ENCODE peak calls at places on chromosomes 13 and 19, in nine cellular contexts. L is stimulated activated CD4-positive, alpha-beta T cell treated with anti-CD3 and anti-CD28 coated beads, Interleukin-2, amount 100 ng/mL, for 48 hours; A is dermis blood vessel endothelial cell; T is HEK293T; G is left colon; M is DND-41; N is activated CD4-positive, alpha-beta T cell treated with anti-CD3 and anti-CD28 coated beads, Interleukin-2, amount 50 U/mL, for 1 hour; Y is left ventricle myocardium inferior; R is posterior cingulate gyrus. S is an unnamed sample.

GRCh38 chr13:21040120-21040834 is 21.1 kb downstream of the LATS2 start:
- DNase-seq in A (no peak), N (no peak), Y (no peak), T (no peak), L (no peak), R (no peak), M (no peak), G (no peak), S (no peak)

GRCh38 chr19:2974342-2974932 is 2.9 kb upstream of the TLE6 start:
- DNase-seq in T (no peak), G (no peak), Y (peak; percentile 50), N (no peak), A (peak; percentile 21), M (peak; percentile 37), L (no peak), R (no peak), S (no peak)

GRCh38 chr13:111629933-111630332 is 309.5 kb downstream of the TEX29 start:
- DNase-seq in L (no peak), M (no peak), T (no peak), A (no peak), R (peak; percentile 88), G (no peak), N (no peak), Y (no peak), S (no peak)

GRCh38 chr19:32809254-32809653 is 60.3 kb downstream of the SLC7A9 start:
- DNase-seq in A (no peak), N (no peak), Y (no peak), R (no peak), T (no peak), M (no peak), L (no peak), G (no peak), S (no peak)

GRCh38 chr19:45895519-45895972 is 6.9 kb downstream of the MYPOP start:
- DNase-seq in Y (no peak), L (no peak), T (no peak), A (no peak), M (no peak), N (no peak), R (no peak), G (no peak), S (no peak)

GRCh38 chr19:43527860-43528622 is 1.0 kb upstream of the ETHE1 start:
- DNase-seq in A (no peak), M (no peak), G (peak; percentile 51), T (no peak), L (no peak), R (no peak), N (no peak), Y (no peak), S (no peak)

GRCh38 chr19:15225797-15226196 is 6.5 kb downstream of the EPHX3 start:
- DNase-seq in A (no peak), L (no peak), Y (no peak), T (no peak), G (no peak), R (no peak), N (no peak), M (no peak), S (no peak)

GRCh38 chr19:5696196-5697021 is 6.3 kb downstream of the RPL36 start:
- DNase-seq in Y (no peak), N (no peak), T (no peak), R (peak; percentile 59), L (no peak), A (no peak), M (no peak), G (no peak), S (peak; percentile 74)

GRCh38 chr13:112443191-112444000 is 67.2 kb downstream of the SPACA7 start:
- DNase-seq in Y (no peak), M (no peak), L (no peak), N (no peak), A (peak; percentile 33), R (peak; percentile 75), G (peak; percentile 28), T (peak; percentile 21), S (peak; percentile 57)

GRCh38 chr13:110593430-110594130 is 21.8 kb upstream of the NAXD start:
- DNase-seq in Y (no peak), N (no peak), T (peak; percentile 44), G (no peak), R (no peak), M (peak; percentile 20), A (peak; percentile 78), L (no peak), S (no peak)

GRCh38 chr13:39603424-39603947 is 493 bp upstream of the LHFPL6 start:
- DNase-seq in T (no peak), N (no peak), G (peak; percentile 10), Y (no peak), R (no peak), M (no peak), A (peak; percentile 27), L (no peak), S (no peak)

GRCh38 chr13:72290962-72291681 is 424.1 kb upstream of the DACH1 start:
- DNase-seq in Y (no peak), T (no peak), L (no peak), M (no peak), N (no peak), G (no peak), A (no peak), R (no peak), S (no peak)

GRCh38 chr19:44050740-44051653 is 839 bp upstream of the ZNF223 start:
- DNase-seq in N (peak; percentile 10), T (no peak), R (peak; percentile 79), M (no peak), L (no peak), Y (no peak), G (peak; percentile 49), A (peak; percentile 24), S (no peak)

GRCh38 chr19:45376045-45376724 is 5.8 kb upstream of the ERCC2 start:
- DNase-seq in Y (no peak), N (no peak), T (no peak), L (no peak), G (no peak), M (no peak), A (peak; percentile 96), R (no peak), S (no peak)

GRCh38 chr13:52348081-52348480 is 57.9 kb downstream of the THSD1 start:
- DNase-seq in Y (no peak), T (no peak), A (peak; percentile 73), M (no peak), G (no peak), L (no peak), N (no peak), R (no peak), S (no peak)

GRCh38 chr19:33298146-33298911 is 4.0 kb downstream of the CEBPA start:
- DNase-seq in N (no peak), M (no peak), T (no peak), G (no peak), L (no peak), R (peak; percentile 63), Y (no peak), A (no peak), S (peak; percentile 58)

GRCh38 chr19:40601061-40601973 is at the start of gene LTBP4:
- DNase-seq in N (no peak), T (no peak), M (no peak), A (peak; percentile 43), R (peak; percentile 84), G (peak; percentile 75), Y (peak; percentile 78), L (no peak), S (peak; percentile 82)

GRCh38 chr13:30108216-30108912 is 199.0 kb downstream of the KATNAL1 start:
- DNase-seq in L (no peak), T (no peak), A (no peak), N (no peak), Y (no peak), M (no peak), R (no peak), G (no peak), S (no peak)

GRCh38 chr19:8323781-8324185 is 2.5 kb downstream of the RPS28 start:
- DNase-seq in A (peak; percentile 43), L (no peak), N (no peak), G (no peak), M (no peak), T (no peak), Y (no peak), R (no peak), S (no peak)

GRCh38 chr13:84609716-84610115 is 727.4 kb upstream of the SLITRK1 start:
- DNase-seq in A (no peak), R (no peak), N (no peak), M (no peak), Y (no peak), G (no peak), L (no peak), T (no peak), S (no peak)